ENCODE peak calls at places on chromosomes 3 and 15, in five cellular contexts. One of them, this sample, is unnamed.
A peak's percentile ranks its signal among the peaks of the same experiment; 100 is the strongest.

GRCh38 chr3:193711165-193711485 is 118.1 kb downstream of the OPA1 start:
- DNase-seq in fibroblast of the aortic adventitia: no peak
- DNase-seq in M059J: no peak
- DNase-seq in activated gamma-delta T cell treated with Interleukin-2 at 50 U/mL for 16 hours: no peak
- DNase-seq in D721Med: no peak
- DNase-seq in this sample: peak; percentile 76

GRCh38 chr3:185732782-185733181 is 92.1 kb downstream of the IGF2BP2 start:
- DNase-seq in activated gamma-delta T cell treated with Interleukin-2 at 50 U/mL for 16 hours: no peak
- DNase-seq in M059J: peak; percentile 69
- DNase-seq in fibroblast of the aortic adventitia: peak; percentile 82
- DNase-seq in D721Med: no peak
- DNase-seq in this sample: no peak

GRCh38 chr15:76401285-76401684 is 64.7 kb downstream of the ISL2 start:
- DNase-seq in D721Med: no peak
- DNase-seq in M059J: peak; percentile 11
- DNase-seq in activated gamma-delta T cell treated with Interleukin-2 at 50 U/mL for 16 hours: no peak
- DNase-seq in fibroblast of the aortic adventitia: no peak
- DNase-seq in this sample: no peak

GRCh38 chr3:72798552-72799195 is 49.6 kb downstream of the SHQ1 start:
- DNase-seq in activated gamma-delta T cell treated with Interleukin-2 at 50 U/mL for 16 hours: no peak
- DNase-seq in D721Med: no peak
- DNase-seq in fibroblast of the aortic adventitia: peak; percentile 14
- DNase-seq in M059J: no peak
- DNase-seq in this sample: no peak

GRCh38 chr3:107845355-107846281 is 245.2 kb downstream of the CD47 start:
- DNase-seq in M059J: no peak
- DNase-seq in fibroblast of the aortic adventitia: no peak
- DNase-seq in D721Med: no peak
- DNase-seq in activated gamma-delta T cell treated with Interleukin-2 at 50 U/mL for 16 hours: no peak
- DNase-seq in this sample: no peak

GRCh38 chr3:99131876-99132275 is 230.4 kb upstream of the DCBLD2 start:
- DNase-seq in M059J: peak; percentile 56
- DNase-seq in fibroblast of the aortic adventitia: peak; percentile 33
- DNase-seq in D721Med: no peak
- DNase-seq in activated gamma-delta T cell treated with Interleukin-2 at 50 U/mL for 16 hours: no peak
- DNase-seq in this sample: no peak

GRCh38 chr3:23442598-23443383 is 239.7 kb downstream of the UBE2E2 start:
- DNase-seq in D721Med: no peak
- DNase-seq in activated gamma-delta T cell treated with Interleukin-2 at 50 U/mL for 16 hours: no peak
- DNase-seq in fibroblast of the aortic adventitia: no peak
- DNase-seq in M059J: peak; percentile 55
- DNase-seq in this sample: no peak

GRCh38 chr3:170058127-170058526 is 20.3 kb downstream of the GPR160 start:
- DNase-seq in fibroblast of the aortic adventitia: no peak
- DNase-seq in activated gamma-delta T cell treated with Interleukin-2 at 50 U/mL for 16 hours: no peak
- DNase-seq in D721Med: no peak
- DNase-seq in M059J: no peak
- DNase-seq in this sample: no peak

GRCh38 chr3:33392703-33393125 is 47.5 kb downstream of the UBP1 start:
- DNase-seq in M059J: peak; percentile 92
- DNase-seq in D721Med: no peak
- DNase-seq in activated gamma-delta T cell treated with Interleukin-2 at 50 U/mL for 16 hours: no peak
- DNase-seq in fibroblast of the aortic adventitia: peak; percentile 94
- DNase-seq in this sample: no peak

This sample was measured in retina.